ENCODE peak calls at places on chromosomes 16 and 17, in seven cellular contexts. M is hepatocyte, V is mesothelial cell of epicardium, G is progenitor cell of endocrine pancreas, P is cardiac fibroblast, X is thoracic aorta, I is ascending aorta. U is an unnamed sample.

GRCh38 chr17:48457080-48457836 is 27.2 kb upstream of the SKAP1 start:
- DNase-seq in M (peak), V (peak), G (peak), P (peak), X (no peak), I (peak), U (peak)

GRCh38 chr17:3890082-3890892 is 2.6 kb downstream of the CAMKK1 start:
- DNase-seq in M (peak), V (no peak), G (no peak), P (peak), X (peak), I (peak), U (peak)

GRCh38 chr16:58022601-58023371 is 2.8 kb upstream of the MMP15 start:
- DNase-seq in M (peak), V (no peak), G (no peak), P (peak), X (no peak), I (peak), U (peak)

GRCh38 chr17:2241823-2242222 is 61.8 kb downstream of the SMG6 start:
- DNase-seq in M (no peak), V (no peak), G (no peak), P (peak), X (no peak), I (peak), U (no peak)

GRCh38 chr16:67030221-67030962 is 1.4 kb downstream of the CBFB start:
- DNase-seq in M (no peak), V (no peak), G (no peak), P (no peak), X (no peak), I (peak), U (no peak)

GRCh38 chr16:73054732-73055481 is 7.0 kb upstream of the ZFHX3 start:
- DNase-seq in M (no peak), V (no peak), G (no peak), P (peak), X (no peak), I (no peak), U (no peak)

GRCh38 chr17:53106886-53107285 is 715.8 kb upstream of the KIF2B start:
- DNase-seq in M (no peak), V (no peak), G (no peak), P (no peak), X (no peak), I (no peak), U (no peak)

GRCh38 chr17:72244942-72245341 is 124.1 kb downstream of the SOX9 start:
- DNase-seq in M (no peak), V (no peak), G (no peak), P (peak), X (no peak), I (no peak), U (no peak)

GRCh38 chr17:45246861-45247428 is 14.9 kb downstream of the SPATA32 start:
- DNase-seq in M (peak), V (peak), G (peak), P (no peak), X (no peak), I (no peak), U (peak)

GRCh38 chr17:42720996-42721583 is 23.8 kb downstream of the EZH1 start:
- DNase-seq in M (peak), V (no peak), G (no peak), P (peak), X (no peak), I (no peak), U (peak)

GRCh38 chr17:50641339-50641725 is 6.7 kb downstream of the ABCC3 start:
- DNase-seq in M (no peak), V (no peak), G (no peak), P (no peak), X (no peak), I (no peak), U (no peak)

GRCh38 chr17:49851387-49852291 is 3.8 kb upstream of the TAC4 start:
- DNase-seq in M (peak), V (peak), G (peak), P (peak), X (no peak), I (peak), U (peak)

GRCh38 chr16:24988593-24989338 is 26.4 kb downstream of the ARHGAP17 start:
- DNase-seq in M (peak), V (no peak), G (no peak), P (peak), X (no peak), I (peak), U (peak)

GRCh38 chr17:50316016-50316587 is 29.8 kb upstream of the XYLT2 start:
- DNase-seq in M (no peak), V (no peak), G (no peak), P (no peak), X (no peak), I (no peak), U (no peak)

GRCh38 chr16:12901204-12901596 is 198 bp upstream of the SHISA9 start:
- DNase-seq in M (peak), V (no peak), G (peak), P (no peak), X (no peak), I (no peak), U (no peak)

GRCh38 chr17:6686026-6686425 is 27.1 kb downstream of the SLC13A5 start:
- DNase-seq in M (no peak), V (no peak), G (no peak), P (no peak), X (no peak), I (no peak), U (no peak)

GRCh38 chr17:51230306-51230705 is 29.5 kb downstream of the MBTD1 start:
- DNase-seq in M (no peak), V (no peak), G (no peak), P (no peak), X (no peak), I (no peak), U (no peak)

GRCh38 chr17:48470388-48471034 is 40.5 kb upstream of the SKAP1 start:
- DNase-seq in M (no peak), V (no peak), G (no peak), P (peak), X (no peak), I (no peak), U (no peak)

GRCh38 chr17:77435272-77436057 is 294.7 kb downstream of the SEC14L1 start:
- DNase-seq in M (no peak), V (no peak), G (no peak), P (no peak), X (no peak), I (no peak), U (no peak)

GRCh38 chr17:62821213-62822079 is 13.3 kb upstream of the MARCHF10 start:
- DNase-seq in M (no peak), V (no peak), G (no peak), P (no peak), X (no peak), I (no peak), U (no peak)

GRCh38 chr16:50956637-50957036 is 194.4 kb downstream of the SALL1 start:
- DNase-seq in M (no peak), V (no peak), G (no peak), P (no peak), X (no peak), I (no peak), U (no peak)
- TF ChIP-seq CTCF in M (no peak), V (no peak), G (no peak), P (no peak), X (no peak), I (no peak), U (no peak)

GRCh38 chr16:86444274-86445060 is 65.9 kb upstream of the FOXF1 start:
- DNase-seq in M (peak), V (peak), G (no peak), P (no peak), X (no peak), I (no peak), U (no peak)

GRCh38 chr16:86443508-86444130 is 66.7 kb upstream of the FOXF1 start:
- DNase-seq in M (no peak), V (no peak), G (no peak), P (no peak), X (no peak), I (no peak), U (no peak)

GRCh38 chr16:86447228-86447627 is 63.1 kb upstream of the FOXF1 start:
- DNase-seq in M (no peak), V (no peak), G (no peak), P (no peak), X (no peak), I (no peak), U (no peak)

GRCh38 chr16:86446279-86446678 is 64.0 kb upstream of the FOXF1 start:
- DNase-seq in M (no peak), V (no peak), G (no peak), P (no peak), X (no peak), I (no peak), U (no peak)

GRCh38 chr16:86442703-86443102 is 67.6 kb upstream of the FOXF1 start:
- DNase-seq in M (no peak), V (no peak), G (no peak), P (no peak), X (no peak), I (no peak), U (no peak)
- TF ChIP-seq CTCF in M (no peak), V (no peak), G (no peak), P (no peak), X (no peak), I (no peak), U (no peak)

GRCh38 chr17:66451188-66452149 is 149.1 kb downstream of the PRKCA start:
- DNase-seq in M (peak), V (no peak), G (no peak), P (no peak), X (no peak), I (no peak), U (peak)
- TF ChIP-seq CTCF in M (peak), V (no peak), G (peak), P (peak), X (no peak), I (no peak), U (no peak)

GRCh38 chr16:30658731-30659506 is 688 bp downstream of the FBRS start:
- DNase-seq in M (peak), V (no peak), G (peak), P (peak), X (peak), I (peak), U (peak)
- TF ChIP-seq CTCF in M (peak), V (no peak), G (no peak), P (no peak), X (no peak), I (no peak), U (peak)

DNA sequence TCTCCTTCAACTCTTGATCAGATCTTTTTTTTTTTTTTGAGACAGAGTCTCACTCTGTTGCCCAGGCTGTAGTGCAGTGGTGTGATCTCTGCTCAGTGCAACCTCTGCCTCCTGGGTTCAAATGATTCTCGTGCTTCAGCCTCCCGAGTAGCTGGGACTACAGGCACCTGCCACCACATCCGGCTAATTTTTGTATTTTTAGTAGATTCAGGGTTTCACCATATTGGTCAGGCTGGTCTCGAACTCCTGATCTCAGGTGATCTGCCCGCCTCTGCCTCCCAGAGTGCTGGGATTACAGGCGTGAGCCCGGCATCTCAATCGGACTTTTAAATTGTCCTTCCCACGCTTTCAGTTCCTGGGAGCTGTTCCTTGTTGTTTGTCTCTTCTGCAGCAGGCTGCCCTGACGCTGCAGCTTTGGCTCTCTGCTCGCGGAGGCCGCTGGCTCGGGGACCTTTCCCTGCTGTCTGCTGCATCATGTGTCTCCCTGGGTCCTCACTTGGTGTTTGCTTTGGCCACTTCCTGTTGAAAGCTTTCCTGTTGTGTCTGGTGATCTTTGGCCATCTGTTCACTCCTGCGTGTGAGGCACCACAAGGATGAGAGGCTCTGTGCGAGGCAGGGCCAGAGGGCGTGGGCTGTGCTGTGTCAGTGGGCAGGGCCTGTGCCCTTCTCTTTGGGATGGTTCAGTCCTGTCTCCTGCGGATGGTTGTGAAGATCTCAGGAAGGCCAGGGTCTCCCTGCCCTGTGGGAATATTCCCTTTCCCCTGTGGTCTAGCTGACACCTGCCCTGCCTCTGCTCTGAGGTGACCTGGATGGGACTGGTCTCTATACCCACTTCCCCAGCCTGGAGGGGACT is 18.4 kb upstream of the CAPN15 start:
- DNase-seq in M (peak), V (no peak), G (no peak), P (peak), X (no peak), I (no peak), U (no peak)
- TF ChIP-seq CTCF in M (no peak), V (no peak), G (no peak), P (no peak), X (no peak), I (no peak), U (no peak)

GRCh38 chr17:76365256-76365903 is 11.7 kb upstream of the PRPSAP1 start:
- DNase-seq in M (no peak), V (no peak), G (no peak), P (peak), X (no peak), I (no peak), U (no peak)
- TF ChIP-seq CTCF in M (peak), V (no peak), G (peak), P (peak), X (no peak), I (no peak), U (peak)